ENCODE peak calls at places on chromosomes 16 and 17, in six cellular contexts. E is H9; G is CD4-positive, alpha-beta T cell; I is type B pancreatic cell; C is neural crest cell; L is uterus. W is an unnamed sample.

GRCh38 chr16:79800016-79800608 is 199.6 kb upstream of the MAF start:
- DNase-seq in E (no peak), G (no peak), I (no peak), C (no peak), L (no peak), W (no peak)

GRCh38 chr17:44110823-44111633 is 12.4 kb downstream of the HDAC5 start:
- DNase-seq in E (peak), G (peak), I (peak), C (peak), L (peak), W (peak)

GRCh38 chr17:67506966-67507365 is 129.9 kb downstream of the PITPNC1 start:
- DNase-seq in E (no peak), G (no peak), I (no peak), C (no peak), L (no peak), W (no peak)

GRCh38 chr16:88878967-88879787 is 12.7 kb upstream of the PABPN1L start:
- DNase-seq in E (no peak), G (no peak), I (no peak), C (no peak), L (no peak), W (no peak)

GRCh38 chr16:90020838-90021382 is 1.7 kb upstream of the DBNDD1 start:
- DNase-seq in E (no peak), G (no peak), I (no peak), C (no peak), L (no peak), W (no peak)

GRCh38 chr16:58459344-58460218 is 40.4 kb upstream of the NDRG4 start:
- DNase-seq in E (no peak), G (no peak), I (no peak), C (no peak), L (peak), W (no peak)

GRCh38 chr16:65070831-65071230 is 51.0 kb downstream of the CDH11 start:
- DNase-seq in E (peak), G (no peak), I (no peak), C (peak), L (peak), W (no peak)

GRCh38 chr17:28131592-28131991 is 89.1 kb downstream of the NLK start:
- DNase-seq in E (no peak), G (no peak), I (no peak), C (no peak), L (no peak), W (no peak)

GRCh38 chr17:42221886-42222745 is 27.8 kb upstream of the GHDC start:
- DNase-seq in E (peak), G (peak), I (no peak), C (peak), L (no peak), W (peak)

GRCh38 chr16:88886915-88887521 is 20.6 kb upstream of the PABPN1L start:
- DNase-seq in E (no peak), G (no peak), I (no peak), C (no peak), L (peak), W (no peak)

GRCh38 chr17:56700919-56701420 is 107.5 kb downstream of the NOG start:
- DNase-seq in E (peak), G (no peak), I (no peak), C (no peak), L (no peak), W (no peak)

GRCh38 chr17:29583324-29584248 is 5.9 kb downstream of the GIT1 start:
- DNase-seq in E (no peak), G (no peak), I (no peak), C (no peak), L (peak), W (no peak)

GRCh38 chr17:74532115-74532514 is 840 bp upstream of the CD300LB start:
- DNase-seq in E (peak), G (no peak), I (peak), C (no peak), L (peak), W (peak)

GRCh38 chr17:43816336-43817320 is 16.3 kb downstream of the MPP3 start:
- DNase-seq in E (no peak), G (no peak), I (no peak), C (no peak), L (no peak), W (no peak)

GRCh38 chr17:28482551-28483199 is 9.2 kb downstream of the SLC13A2 start:
- DNase-seq in E (no peak), G (no peak), I (no peak), C (no peak), L (no peak), W (no peak)

GRCh38 chr16:3062553-3062952 is 2.9 kb upstream of the IL32 start:
- DNase-seq in E (no peak), G (no peak), I (no peak), C (no peak), L (no peak), W (no peak)

GRCh38 chr17:5583426-5584382 is 605 bp downstream of the NLRP1 start:
- DNase-seq in E (no peak), G (no peak), I (no peak), C (no peak), L (peak), W (no peak)

GRCh38 chr16:24270721-24271120 is 14.6 kb downstream of the CACNG3 start:
- DNase-seq in E (no peak), G (no peak), I (no peak), C (no peak), L (no peak), W (no peak)

GRCh38 chr17:1989135-1989534 is 36.0 kb downstream of the RTN4RL1 start:
- DNase-seq in E (no peak), G (no peak), I (no peak), C (no peak), L (peak), W (no peak)

GRCh38 chr16:31382485-31383161 is 10.5 kb upstream of the ITGAD start:
- DNase-seq in E (peak), G (peak), I (no peak), C (peak), L (no peak), W (peak)

GRCh38 chr16:25045696-25046381 is 30.7 kb upstream of the ARHGAP17 start:
- DNase-seq in E (no peak), G (no peak), I (no peak), C (no peak), L (no peak), W (no peak)

GRCh38 chr17:70621593-70621992 is 452.3 kb downstream of the KCNJ2 start:
- DNase-seq in E (no peak), G (no peak), I (no peak), C (no peak), L (no peak), W (no peak)

GRCh38 chr17:75078097-75079022 is 9.4 kb upstream of the SLC16A5 start:
- DNase-seq in E (peak), G (no peak), I (no peak), C (no peak), L (no peak), W (peak)

GRCh38 chr16:71540-72341 is 690 bp downstream of the RHBDF1 start:
- DNase-seq in E (peak), G (no peak), I (no peak), C (peak), L (peak), W (no peak)
- TF ChIP-seq CTCF in E (no peak), G (no peak), I (no peak), C (no peak), L (no peak), W (no peak)

GRCh38 chr16:68564367-68564985 is 25.4 kb downstream of the ZFP90 start:
- DNase-seq in E (no peak), G (no peak), I (no peak), C (no peak), L (no peak), W (no peak)
- TF ChIP-seq CTCF in E (no peak), G (no peak), I (no peak), C (no peak), L (no peak), W (no peak)

DNA sequence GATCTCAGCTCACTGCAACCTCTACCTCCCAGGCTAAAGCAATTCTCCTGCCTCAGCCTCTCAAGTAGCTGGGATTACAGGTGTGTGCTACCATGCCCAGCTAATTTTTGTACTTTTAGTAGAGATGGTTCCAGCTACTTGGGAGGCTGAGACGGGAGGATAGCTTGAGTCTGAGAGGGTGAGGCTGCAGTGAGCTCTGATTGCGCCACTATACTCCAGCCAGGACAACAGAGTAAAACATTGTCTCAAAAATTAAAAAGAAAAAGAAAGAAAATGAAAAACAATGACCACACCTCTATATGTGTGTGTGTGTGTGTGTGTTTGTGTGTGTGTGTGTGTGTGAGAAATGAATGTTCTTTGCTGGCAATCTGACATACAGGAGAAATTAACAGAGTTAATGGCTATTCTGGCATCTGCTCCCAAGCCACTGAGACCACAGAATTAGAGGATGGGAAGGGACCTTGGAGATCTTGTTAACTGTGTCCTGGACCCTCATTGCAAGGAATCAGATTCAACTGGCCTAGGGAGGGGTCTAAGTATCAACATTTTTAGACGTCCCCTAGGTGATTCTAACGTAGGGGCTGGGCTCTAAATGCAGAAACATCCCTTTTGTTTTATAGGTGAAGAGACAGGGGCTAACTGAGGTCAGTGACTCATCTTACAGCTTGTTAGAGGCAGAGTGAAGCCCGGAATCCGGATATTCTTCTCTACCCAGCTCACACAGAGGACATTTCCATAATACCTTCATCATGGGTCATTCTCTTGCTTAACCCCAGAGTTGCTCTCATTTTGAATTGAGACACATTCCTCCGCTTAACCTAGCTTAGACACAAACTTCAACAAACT is 16.4 kb upstream of the MARCHF10 start:
- DNase-seq in E (peak), G (no peak), I (no peak), C (no peak), L (no peak), W (no peak)
- TF ChIP-seq CTCF in E (no peak), G (no peak), I (no peak), C (no peak), L (no peak), W (no peak)

GRCh38 chr16:56042416-56042815 is 148.9 kb upstream of the GNAO1 start:
- DNase-seq in E (no peak), G (no peak), I (no peak), C (no peak), L (no peak), W (no peak)

GRCh38 chr16:56038564-56039098 is 152.7 kb upstream of the GNAO1 start:
- DNase-seq in E (no peak), G (no peak), I (no peak), C (no peak), L (no peak), W (no peak)

GRCh38 chr16:56047307-56048234 is 143.7 kb upstream of the GNAO1 start:
- DNase-seq in E (no peak), G (no peak), I (no peak), C (no peak), L (no peak), W (no peak)

GRCh38 chr16:56041556-56042140 is 149.6 kb upstream of the GNAO1 start:
- DNase-seq in E (peak), G (peak), I (no peak), C (no peak), L (no peak), W (peak)
- TF ChIP-seq CTCF in E (peak), G (peak), I (peak), C (peak), L (no peak), W (peak)

GRCh38 chr17:40561871-40562611 is 3.2 kb downstream of the CCR7 start:
- DNase-seq in E (peak), G (peak), I (no peak), C (no peak), L (no peak), W (no peak)

GRCh38 chr17:40559954-40560591 is 5.2 kb downstream of the CCR7 start:
- DNase-seq in E (peak), G (peak), I (peak), C (peak), L (peak), W (peak)

GRCh38 chr17:40561294-40561870 is 3.9 kb downstream of the CCR7 start:
- DNase-seq in E (no peak), G (no peak), I (no peak), C (no peak), L (no peak), W (no peak)

GRCh38 chr17:40559016-40559853 is 6.0 kb downstream of the CCR7 start:
- DNase-seq in E (peak), G (peak), I (peak), C (no peak), L (peak), W (no peak)

GRCh38 chr17:40560592-40561293 is 4.5 kb downstream of the CCR7 start:
- DNase-seq in E (no peak), G (peak), I (peak), C (no peak), L (no peak), W (peak)
- TF ChIP-seq CTCF in E (no peak), G (peak), I (no peak), C (peak), L (no peak), W (no peak)

GRCh38 chr16:51359141-51359960 is 208.3 kb upstream of the SALL1 start:
- DNase-seq in E (peak), G (no peak), I (no peak), C (peak), L (peak), W (no peak)

GRCh38 chr16:51355871-51356270 is 204.8 kb upstream of the SALL1 start:
- DNase-seq in E (no peak), G (no peak), I (no peak), C (no peak), L (no peak), W (no peak)

GRCh38 chr16:51357839-51358238 is 206.8 kb upstream of the SALL1 start:
- DNase-seq in E (no peak), G (no peak), I (no peak), C (no peak), L (no peak), W (no peak)

GRCh38 chr16:51353055-51353454 is 202.0 kb upstream of the SALL1 start:
- DNase-seq in E (no peak), G (no peak), I (no peak), C (no peak), L (no peak), W (no peak)

DNA sequence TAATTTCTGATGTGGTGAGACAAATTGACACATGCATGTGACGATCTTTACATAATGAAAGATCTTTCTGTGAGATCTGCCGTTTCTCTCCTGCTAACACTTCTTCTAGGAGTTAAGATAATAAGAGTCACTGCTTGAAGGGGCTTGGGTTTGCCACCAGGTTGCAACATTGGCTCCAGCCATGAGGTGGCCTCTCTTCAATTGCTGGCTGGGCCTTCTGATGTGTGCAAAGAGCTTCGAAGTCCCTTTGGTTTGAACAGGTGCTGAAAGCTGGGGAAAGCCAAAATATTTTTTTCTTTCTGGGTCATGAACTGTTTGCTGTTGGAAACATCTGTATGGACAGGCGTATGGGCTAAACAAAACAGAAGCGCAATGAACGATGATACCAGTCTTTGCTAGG is 204.1 kb upstream of the SALL1 start:
- DNase-seq in E (peak), G (no peak), I (no peak), C (no peak), L (no peak), W (no peak)
- TF ChIP-seq CTCF in E (peak), G (no peak), I (peak), C (no peak), L (no peak), W (no peak)

GRCh38 chr16:728890-729744 is 2.2 kb downstream of the HAGHL start:
- DNase-seq in E (peak), G (no peak), I (no peak), C (no peak), L (no peak), W (no peak)

GRCh38 chr16:732332-732731 is 5.4 kb downstream of the HAGHL start:
- DNase-seq in E (no peak), G (no peak), I (no peak), C (no peak), L (no peak), W (no peak)

GRCh38 chr16:729768-730665 is 3.1 kb downstream of the HAGHL start:
- DNase-seq in E (no peak), G (no peak), I (no peak), C (no peak), L (no peak), W (no peak)

GRCh38 chr16:732936-733335 is 6.0 kb downstream of the HAGHL start:
- DNase-seq in E (no peak), G (no peak), I (no peak), C (no peak), L (no peak), W (no peak)

DNA sequence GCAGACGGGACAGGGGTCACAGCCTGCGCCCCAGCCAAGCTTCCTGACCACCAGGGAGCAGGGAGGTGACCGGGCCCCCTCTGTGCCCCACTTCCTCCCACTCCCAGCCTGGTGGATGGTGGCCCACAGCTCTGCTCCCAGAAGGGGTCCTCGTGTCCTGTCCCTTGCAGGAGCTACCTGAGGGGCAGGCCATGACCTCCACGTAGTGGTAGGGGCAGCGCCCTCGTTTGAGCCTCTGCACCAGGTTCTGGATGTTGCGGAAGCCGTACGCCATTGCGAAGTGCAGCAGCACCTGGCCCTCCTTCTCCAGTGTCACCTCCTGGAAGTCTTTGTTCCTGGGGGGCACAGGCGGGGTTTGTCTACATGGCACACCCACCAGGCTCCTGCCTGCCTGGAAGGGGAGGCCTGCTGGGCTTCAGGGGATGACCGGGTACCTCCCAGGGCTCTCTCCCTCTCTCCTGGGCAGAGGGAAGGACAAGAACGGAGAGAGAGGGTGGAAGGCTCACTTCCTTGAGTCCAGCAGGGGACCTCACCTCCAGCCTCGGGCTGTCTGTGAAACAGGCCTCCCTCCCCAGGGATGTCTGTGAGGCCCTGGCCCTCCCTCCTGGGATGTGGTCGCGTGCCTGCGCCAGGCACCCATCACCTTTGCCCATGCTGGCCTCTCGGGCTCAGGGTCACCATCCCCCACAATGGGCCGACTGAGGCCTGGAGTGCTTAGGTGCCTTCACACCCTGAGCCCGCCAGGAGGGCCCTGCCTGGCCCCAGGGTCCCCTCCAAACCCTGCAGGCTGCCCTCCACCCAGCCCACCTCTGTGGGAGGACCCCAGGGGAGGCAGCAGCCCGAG is 4.0 kb downstream of the HAGHL start:
- DNase-seq in E (no peak), G (no peak), I (no peak), C (no peak), L (no peak), W (no peak)
- TF ChIP-seq CTCF in E (no peak), G (no peak), I (no peak), C (no peak), L (no peak), W (no peak)

DNA sequence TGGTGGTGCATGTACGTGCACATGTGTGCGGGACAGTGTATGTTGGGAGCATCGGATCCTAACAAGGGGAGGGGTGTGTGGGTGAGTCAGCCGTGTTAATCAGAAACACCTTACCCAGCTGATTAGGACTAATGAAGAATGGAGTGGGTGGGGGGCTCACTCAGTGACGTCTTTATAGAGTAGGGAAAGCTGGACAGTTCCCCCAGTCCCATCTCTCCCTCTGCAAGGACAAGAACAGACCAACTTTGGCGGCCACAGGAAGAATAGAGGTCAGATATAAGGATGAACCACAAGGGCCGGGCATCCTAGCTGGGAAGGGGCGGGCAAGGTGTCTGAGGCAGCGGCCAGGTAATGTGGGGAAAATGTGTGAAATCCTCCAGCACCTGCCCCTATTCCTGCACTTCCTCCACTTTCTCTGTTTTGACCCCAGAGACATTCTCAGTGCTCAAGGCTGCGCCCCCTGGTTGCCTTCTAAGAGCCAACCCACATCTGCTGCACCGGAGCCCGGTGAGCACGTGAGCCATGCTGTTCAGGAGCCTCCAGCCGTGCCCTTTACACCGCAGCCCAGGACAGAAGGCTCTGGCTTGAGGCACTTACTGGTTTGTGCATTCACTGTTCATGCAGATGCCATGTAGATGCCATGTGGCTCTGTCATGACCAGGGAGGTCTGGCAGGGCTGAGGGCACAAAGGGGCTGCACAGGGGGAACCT is 18.9 kb upstream of the TBX21 start:
- DNase-seq in E (peak), G (no peak), I (no peak), C (no peak), L (no peak), W (no peak)
- TF ChIP-seq CTCF in E (peak), G (no peak), I (no peak), C (no peak), L (no peak), W (peak)

GRCh38 chr16:19528666-19529065 is 4.9 kb downstream of the CCP110 start:
- DNase-seq in E (no peak), G (no peak), I (no peak), C (no peak), L (no peak), W (no peak)
- TF ChIP-seq CTCF in E (no peak), G (no peak), I (no peak), C (no peak), L (no peak), W (no peak)